ENCODE peak calls at places on chromosomes 4 and X, in ten cellular contexts. One of them, this sample, is unnamed.

GRCh38 chrX:131907488-131908314 is 115.4 kb upstream of the STK26 start:
- DNase-seq in stimulated activated CD8-positive, alpha-beta memory T cell treated with anti-CD3 and anti-CD28 coated beads, Interleukin-7, amount 100 ng/mL, for 1 hour: no peak
- DNase-seq in KBM-7: no peak
- DNase-seq in fibroblast of the conjunctiva: no peak
- DNase-seq in T1000: no peak
- DNase-seq in activated naive CD4-positive, alpha-beta T cell: no peak
- DNase-seq in activated T-helper 1 cell treated with anti-CD3 and anti-CD28 coated beads, Interleukin-12 subunit alpha, Interleukin-12 subunit beta, Interleukin-2, Interleukin-4 antibody, amounts not matched to agents 30 ng/mL and 10 ng/mL and 1 ng/mL, durations not matched to agents 14 hours and 24 hours and 36 hours: no peak
- DNase-seq in AG08396: no peak
- DNase-seq in DMS153: no peak
- DNase-seq in activated CD4-positive, alpha-beta T cell treated with anti-CD3 and anti-CD28 coated beads, Interleukin-2, amount 10 ng/mL, durations not matched to agents 7 days and 5 days: no peak
- DNase-seq in this sample: no peak

GRCh38 chr4:22442956-22443355 is 72.9 kb downstream of the ADGRA3 start:
- DNase-seq in AG08396: no peak
- DNase-seq in stimulated activated CD8-positive, alpha-beta memory T cell treated with anti-CD3 and anti-CD28 coated beads, Interleukin-7, amount 100 ng/mL, for 1 hour: no peak
- DNase-seq in activated T-helper 1 cell treated with anti-CD3 and anti-CD28 coated beads, Interleukin-12 subunit alpha, Interleukin-12 subunit beta, Interleukin-2, Interleukin-4 antibody, amounts not matched to agents 30 ng/mL and 10 ng/mL and 1 ng/mL, durations not matched to agents 14 hours and 24 hours and 36 hours: no peak
- DNase-seq in T1000: no peak
- DNase-seq in KBM-7: no peak
- DNase-seq in DMS153: no peak
- DNase-seq in activated CD4-positive, alpha-beta T cell treated with anti-CD3 and anti-CD28 coated beads, Interleukin-2, amount 10 ng/mL, durations not matched to agents 7 days and 5 days: no peak
- DNase-seq in activated naive CD4-positive, alpha-beta T cell: no peak
- DNase-seq in fibroblast of the conjunctiva: no peak
- DNase-seq in this sample: no peak

GRCh38 chr4:153573881-153574807 is 108.0 kb downstream of the TMEM131L start:
- DNase-seq in KBM-7: peak
- DNase-seq in DMS153: peak
- DNase-seq in AG08396: peak
- DNase-seq in stimulated activated CD8-positive, alpha-beta memory T cell treated with anti-CD3 and anti-CD28 coated beads, Interleukin-7, amount 100 ng/mL, for 1 hour: peak
- DNase-seq in fibroblast of the conjunctiva: peak
- DNase-seq in activated CD4-positive, alpha-beta T cell treated with anti-CD3 and anti-CD28 coated beads, Interleukin-2, amount 10 ng/mL, durations not matched to agents 7 days and 5 days: peak
- DNase-seq in T1000: no peak
- DNase-seq in activated naive CD4-positive, alpha-beta T cell: peak
- DNase-seq in activated T-helper 1 cell treated with anti-CD3 and anti-CD28 coated beads, Interleukin-12 subunit alpha, Interleukin-12 subunit beta, Interleukin-2, Interleukin-4 antibody, amounts not matched to agents 30 ng/mL and 10 ng/mL and 1 ng/mL, durations not matched to agents 14 hours and 24 hours and 36 hours: peak
- DNase-seq in this sample: peak

GRCh38 chr4:23266401-23266800 is 573.7 kb downstream of the GBA3 start:
- DNase-seq in fibroblast of the conjunctiva: no peak
- DNase-seq in KBM-7: no peak
- DNase-seq in activated T-helper 1 cell treated with anti-CD3 and anti-CD28 coated beads, Interleukin-12 subunit alpha, Interleukin-12 subunit beta, Interleukin-2, Interleukin-4 antibody, amounts not matched to agents 30 ng/mL and 10 ng/mL and 1 ng/mL, durations not matched to agents 14 hours and 24 hours and 36 hours: no peak
- DNase-seq in T1000: no peak
- DNase-seq in DMS153: no peak
- DNase-seq in stimulated activated CD8-positive, alpha-beta memory T cell treated with anti-CD3 and anti-CD28 coated beads, Interleukin-7, amount 100 ng/mL, for 1 hour: no peak
- DNase-seq in AG08396: no peak
- DNase-seq in activated CD4-positive, alpha-beta T cell treated with anti-CD3 and anti-CD28 coated beads, Interleukin-2, amount 10 ng/mL, durations not matched to agents 7 days and 5 days: no peak
- DNase-seq in activated naive CD4-positive, alpha-beta T cell: no peak
- DNase-seq in this sample: no peak

GRCh38 chr4:153513596-153513995 is 47.4 kb downstream of the TMEM131L start:
- DNase-seq in activated naive CD4-positive, alpha-beta T cell: no peak
- DNase-seq in stimulated activated CD8-positive, alpha-beta memory T cell treated with anti-CD3 and anti-CD28 coated beads, Interleukin-7, amount 100 ng/mL, for 1 hour: no peak
- DNase-seq in T1000: no peak
- DNase-seq in AG08396: no peak
- DNase-seq in fibroblast of the conjunctiva: no peak
- DNase-seq in DMS153: no peak
- DNase-seq in activated T-helper 1 cell treated with anti-CD3 and anti-CD28 coated beads, Interleukin-12 subunit alpha, Interleukin-12 subunit beta, Interleukin-2, Interleukin-4 antibody, amounts not matched to agents 30 ng/mL and 10 ng/mL and 1 ng/mL, durations not matched to agents 14 hours and 24 hours and 36 hours: no peak
- DNase-seq in KBM-7: no peak
- DNase-seq in activated CD4-positive, alpha-beta T cell treated with anti-CD3 and anti-CD28 coated beads, Interleukin-2, amount 10 ng/mL, durations not matched to agents 7 days and 5 days: no peak
- DNase-seq in this sample: no peak

GRCh38 chr4:87310691-87311335 is 11.9 kb downstream of the HSD17B13 start:
- DNase-seq in fibroblast of the conjunctiva: no peak
- DNase-seq in activated CD4-positive, alpha-beta T cell treated with anti-CD3 and anti-CD28 coated beads, Interleukin-2, amount 10 ng/mL, durations not matched to agents 7 days and 5 days: no peak
- DNase-seq in activated naive CD4-positive, alpha-beta T cell: no peak
- DNase-seq in stimulated activated CD8-positive, alpha-beta memory T cell treated with anti-CD3 and anti-CD28 coated beads, Interleukin-7, amount 100 ng/mL, for 1 hour: no peak
- DNase-seq in T1000: no peak
- DNase-seq in DMS153: no peak
- DNase-seq in activated T-helper 1 cell treated with anti-CD3 and anti-CD28 coated beads, Interleukin-12 subunit alpha, Interleukin-12 subunit beta, Interleukin-2, Interleukin-4 antibody, amounts not matched to agents 30 ng/mL and 10 ng/mL and 1 ng/mL, durations not matched to agents 14 hours and 24 hours and 36 hours: no peak
- DNase-seq in KBM-7: no peak
- DNase-seq in AG08396: no peak
- DNase-seq in this sample: no peak

GRCh38 chr4:138175337-138175794 is 66.8 kb downstream of the SLC7A11 start:
- DNase-seq in AG08396: peak
- DNase-seq in activated T-helper 1 cell treated with anti-CD3 and anti-CD28 coated beads, Interleukin-12 subunit alpha, Interleukin-12 subunit beta, Interleukin-2, Interleukin-4 antibody, amounts not matched to agents 30 ng/mL and 10 ng/mL and 1 ng/mL, durations not matched to agents 14 hours and 24 hours and 36 hours: no peak
- DNase-seq in DMS153: peak
- DNase-seq in activated naive CD4-positive, alpha-beta T cell: no peak
- DNase-seq in T1000: no peak
- DNase-seq in KBM-7: no peak
- DNase-seq in stimulated activated CD8-positive, alpha-beta memory T cell treated with anti-CD3 and anti-CD28 coated beads, Interleukin-7, amount 100 ng/mL, for 1 hour: no peak
- DNase-seq in activated CD4-positive, alpha-beta T cell treated with anti-CD3 and anti-CD28 coated beads, Interleukin-2, amount 10 ng/mL, durations not matched to agents 7 days and 5 days: no peak
- DNase-seq in fibroblast of the conjunctiva: no peak
- DNase-seq in this sample: no peak

GRCh38 chr4:177008071-177008835 is 215.5 kb upstream of the VEGFC start:
- DNase-seq in activated T-helper 1 cell treated with anti-CD3 and anti-CD28 coated beads, Interleukin-12 subunit alpha, Interleukin-12 subunit beta, Interleukin-2, Interleukin-4 antibody, amounts not matched to agents 30 ng/mL and 10 ng/mL and 1 ng/mL, durations not matched to agents 14 hours and 24 hours and 36 hours: no peak
- DNase-seq in activated naive CD4-positive, alpha-beta T cell: no peak
- DNase-seq in KBM-7: no peak
- DNase-seq in fibroblast of the conjunctiva: peak
- DNase-seq in DMS153: no peak
- DNase-seq in AG08396: no peak
- DNase-seq in stimulated activated CD8-positive, alpha-beta memory T cell treated with anti-CD3 and anti-CD28 coated beads, Interleukin-7, amount 100 ng/mL, for 1 hour: no peak
- DNase-seq in activated CD4-positive, alpha-beta T cell treated with anti-CD3 and anti-CD28 coated beads, Interleukin-2, amount 10 ng/mL, durations not matched to agents 7 days and 5 days: no peak
- DNase-seq in T1000: no peak
- DNase-seq in this sample: no peak

GRCh38 chrX:84224741-84225140 is 36.7 kb upstream of the RPS6KA6 start:
- DNase-seq in activated naive CD4-positive, alpha-beta T cell: no peak
- DNase-seq in stimulated activated CD8-positive, alpha-beta memory T cell treated with anti-CD3 and anti-CD28 coated beads, Interleukin-7, amount 100 ng/mL, for 1 hour: no peak
- DNase-seq in AG08396: no peak
- DNase-seq in KBM-7: no peak
- DNase-seq in activated CD4-positive, alpha-beta T cell treated with anti-CD3 and anti-CD28 coated beads, Interleukin-2, amount 10 ng/mL, durations not matched to agents 7 days and 5 days: no peak
- DNase-seq in T1000: no peak
- DNase-seq in activated T-helper 1 cell treated with anti-CD3 and anti-CD28 coated beads, Interleukin-12 subunit alpha, Interleukin-12 subunit beta, Interleukin-2, Interleukin-4 antibody, amounts not matched to agents 30 ng/mL and 10 ng/mL and 1 ng/mL, durations not matched to agents 14 hours and 24 hours and 36 hours: no peak
- DNase-seq in fibroblast of the conjunctiva: no peak
- DNase-seq in DMS153: no peak
- DNase-seq in this sample: no peak

GRCh38 chr4:63430105-63430504 is 979.1 kb downstream of the TECRL start:
- DNase-seq in AG08396: no peak
- DNase-seq in T1000: no peak
- DNase-seq in fibroblast of the conjunctiva: no peak
- DNase-seq in activated CD4-positive, alpha-beta T cell treated with anti-CD3 and anti-CD28 coated beads, Interleukin-2, amount 10 ng/mL, durations not matched to agents 7 days and 5 days: no peak
- DNase-seq in activated T-helper 1 cell treated with anti-CD3 and anti-CD28 coated beads, Interleukin-12 subunit alpha, Interleukin-12 subunit beta, Interleukin-2, Interleukin-4 antibody, amounts not matched to agents 30 ng/mL and 10 ng/mL and 1 ng/mL, durations not matched to agents 14 hours and 24 hours and 36 hours: no peak
- DNase-seq in DMS153: no peak
- DNase-seq in activated naive CD4-positive, alpha-beta T cell: no peak
- DNase-seq in KBM-7: no peak
- DNase-seq in stimulated activated CD8-positive, alpha-beta memory T cell treated with anti-CD3 and anti-CD28 coated beads, Interleukin-7, amount 100 ng/mL, for 1 hour: no peak
- DNase-seq in this sample: no peak

GRCh38 chr4:35993606-35994005 is 250.7 kb downstream of the ARAP2 start:
- DNase-seq in activated naive CD4-positive, alpha-beta T cell: no peak
- DNase-seq in fibroblast of the conjunctiva: no peak
- DNase-seq in T1000: no peak
- DNase-seq in activated CD4-positive, alpha-beta T cell treated with anti-CD3 and anti-CD28 coated beads, Interleukin-2, amount 10 ng/mL, durations not matched to agents 7 days and 5 days: no peak
- DNase-seq in DMS153: no peak
- DNase-seq in KBM-7: no peak
- DNase-seq in activated T-helper 1 cell treated with anti-CD3 and anti-CD28 coated beads, Interleukin-12 subunit alpha, Interleukin-12 subunit beta, Interleukin-2, Interleukin-4 antibody, amounts not matched to agents 30 ng/mL and 10 ng/mL and 1 ng/mL, durations not matched to agents 14 hours and 24 hours and 36 hours: no peak
- DNase-seq in AG08396: no peak
- DNase-seq in stimulated activated CD8-positive, alpha-beta memory T cell treated with anti-CD3 and anti-CD28 coated beads, Interleukin-7, amount 100 ng/mL, for 1 hour: no peak
- DNase-seq in this sample: no peak

GRCh38 chr4:29304595-29304994 is 1415.6 kb upstream of the PCDH7 start:
- DNase-seq in AG08396: no peak
- DNase-seq in activated naive CD4-positive, alpha-beta T cell: no peak
- DNase-seq in fibroblast of the conjunctiva: no peak
- DNase-seq in stimulated activated CD8-positive, alpha-beta memory T cell treated with anti-CD3 and anti-CD28 coated beads, Interleukin-7, amount 100 ng/mL, for 1 hour: no peak
- DNase-seq in activated CD4-positive, alpha-beta T cell treated with anti-CD3 and anti-CD28 coated beads, Interleukin-2, amount 10 ng/mL, durations not matched to agents 7 days and 5 days: no peak
- DNase-seq in T1000: no peak
- DNase-seq in DMS153: no peak
- DNase-seq in KBM-7: no peak
- DNase-seq in activated T-helper 1 cell treated with anti-CD3 and anti-CD28 coated beads, Interleukin-12 subunit alpha, Interleukin-12 subunit beta, Interleukin-2, Interleukin-4 antibody, amounts not matched to agents 30 ng/mL and 10 ng/mL and 1 ng/mL, durations not matched to agents 14 hours and 24 hours and 36 hours: no peak
- DNase-seq in this sample: no peak

GRCh38 chrX:13387656-13388421 is 68.0 kb upstream of the ATXN3L start:
- DNase-seq in AG08396: no peak
- DNase-seq in stimulated activated CD8-positive, alpha-beta memory T cell treated with anti-CD3 and anti-CD28 coated beads, Interleukin-7, amount 100 ng/mL, for 1 hour: no peak
- DNase-seq in activated CD4-positive, alpha-beta T cell treated with anti-CD3 and anti-CD28 coated beads, Interleukin-2, amount 10 ng/mL, durations not matched to agents 7 days and 5 days: no peak
- DNase-seq in activated naive CD4-positive, alpha-beta T cell: no peak
- DNase-seq in activated T-helper 1 cell treated with anti-CD3 and anti-CD28 coated beads, Interleukin-12 subunit alpha, Interleukin-12 subunit beta, Interleukin-2, Interleukin-4 antibody, amounts not matched to agents 30 ng/mL and 10 ng/mL and 1 ng/mL, durations not matched to agents 14 hours and 24 hours and 36 hours: no peak
- DNase-seq in KBM-7: peak
- DNase-seq in T1000: no peak
- DNase-seq in fibroblast of the conjunctiva: no peak
- DNase-seq in DMS153: no peak
- DNase-seq in this sample: no peak

GRCh38 chr4:184647391-184648101 is 1.7 kb downstream of the CASP3 start:
- DNase-seq in fibroblast of the conjunctiva: no peak
- DNase-seq in DMS153: no peak
- DNase-seq in stimulated activated CD8-positive, alpha-beta memory T cell treated with anti-CD3 and anti-CD28 coated beads, Interleukin-7, amount 100 ng/mL, for 1 hour: no peak
- DNase-seq in AG08396: peak
- DNase-seq in activated CD4-positive, alpha-beta T cell treated with anti-CD3 and anti-CD28 coated beads, Interleukin-2, amount 10 ng/mL, durations not matched to agents 7 days and 5 days: no peak
- DNase-seq in activated naive CD4-positive, alpha-beta T cell: no peak
- DNase-seq in KBM-7: no peak
- DNase-seq in T1000: no peak
- DNase-seq in activated T-helper 1 cell treated with anti-CD3 and anti-CD28 coated beads, Interleukin-12 subunit alpha, Interleukin-12 subunit beta, Interleukin-2, Interleukin-4 antibody, amounts not matched to agents 30 ng/mL and 10 ng/mL and 1 ng/mL, durations not matched to agents 14 hours and 24 hours and 36 hours: no peak
- DNase-seq in this sample: no peak

GRCh38 chr4:185672618-185673017 is 137.3 kb upstream of the PDLIM3 start:
- DNase-seq in stimulated activated CD8-positive, alpha-beta memory T cell treated with anti-CD3 and anti-CD28 coated beads, Interleukin-7, amount 100 ng/mL, for 1 hour: no peak
- DNase-seq in T1000: no peak
- DNase-seq in DMS153: no peak
- DNase-seq in AG08396: no peak
- DNase-seq in KBM-7: no peak
- DNase-seq in activated T-helper 1 cell treated with anti-CD3 and anti-CD28 coated beads, Interleukin-12 subunit alpha, Interleukin-12 subunit beta, Interleukin-2, Interleukin-4 antibody, amounts not matched to agents 30 ng/mL and 10 ng/mL and 1 ng/mL, durations not matched to agents 14 hours and 24 hours and 36 hours: no peak
- DNase-seq in activated naive CD4-positive, alpha-beta T cell: no peak
- DNase-seq in fibroblast of the conjunctiva: no peak
- DNase-seq in activated CD4-positive, alpha-beta T cell treated with anti-CD3 and anti-CD28 coated beads, Interleukin-2, amount 10 ng/mL, durations not matched to agents 7 days and 5 days: no peak
- DNase-seq in this sample: no peak

GRCh38 chrX:27674491-27674890 is 84.3 kb downstream of the DCAF8L2 start:
- DNase-seq in fibroblast of the conjunctiva: no peak
- DNase-seq in DMS153: no peak
- DNase-seq in activated CD4-positive, alpha-beta T cell treated with anti-CD3 and anti-CD28 coated beads, Interleukin-2, amount 10 ng/mL, durations not matched to agents 7 days and 5 days: no peak
- DNase-seq in stimulated activated CD8-positive, alpha-beta memory T cell treated with anti-CD3 and anti-CD28 coated beads, Interleukin-7, amount 100 ng/mL, for 1 hour: no peak
- DNase-seq in activated T-helper 1 cell treated with anti-CD3 and anti-CD28 coated beads, Interleukin-12 subunit alpha, Interleukin-12 subunit beta, Interleukin-2, Interleukin-4 antibody, amounts not matched to agents 30 ng/mL and 10 ng/mL and 1 ng/mL, durations not matched to agents 14 hours and 24 hours and 36 hours: no peak
- DNase-seq in T1000: no peak
- DNase-seq in activated naive CD4-positive, alpha-beta T cell: no peak
- DNase-seq in KBM-7: no peak
- DNase-seq in AG08396: no peak
- DNase-seq in this sample: no peak

GRCh38 chr4:184097815-184098214 is 119.9 kb downstream of the ENPP6 start:
- DNase-seq in activated CD4-positive, alpha-beta T cell treated with anti-CD3 and anti-CD28 coated beads, Interleukin-2, amount 10 ng/mL, durations not matched to agents 7 days and 5 days: no peak
- DNase-seq in activated T-helper 1 cell treated with anti-CD3 and anti-CD28 coated beads, Interleukin-12 subunit alpha, Interleukin-12 subunit beta, Interleukin-2, Interleukin-4 antibody, amounts not matched to agents 30 ng/mL and 10 ng/mL and 1 ng/mL, durations not matched to agents 14 hours and 24 hours and 36 hours: no peak
- DNase-seq in T1000: no peak
- DNase-seq in stimulated activated CD8-positive, alpha-beta memory T cell treated with anti-CD3 and anti-CD28 coated beads, Interleukin-7, amount 100 ng/mL, for 1 hour: no peak
- DNase-seq in AG08396: no peak
- DNase-seq in activated naive CD4-positive, alpha-beta T cell: no peak
- DNase-seq in fibroblast of the conjunctiva: no peak
- DNase-seq in KBM-7: no peak
- DNase-seq in DMS153: no peak
- DNase-seq in this sample: no peak

GRCh38 chr4:102781570-102781969 is 20.8 kb upstream of the MANBA start:
- DNase-seq in fibroblast of the conjunctiva: no peak
- DNase-seq in activated T-helper 1 cell treated with anti-CD3 and anti-CD28 coated beads, Interleukin-12 subunit alpha, Interleukin-12 subunit beta, Interleukin-2, Interleukin-4 antibody, amounts not matched to agents 30 ng/mL and 10 ng/mL and 1 ng/mL, durations not matched to agents 14 hours and 24 hours and 36 hours: no peak
- DNase-seq in DMS153: no peak
- DNase-seq in T1000: no peak
- DNase-seq in activated naive CD4-positive, alpha-beta T cell: no peak
- DNase-seq in stimulated activated CD8-positive, alpha-beta memory T cell treated with anti-CD3 and anti-CD28 coated beads, Interleukin-7, amount 100 ng/mL, for 1 hour: no peak
- DNase-seq in KBM-7: no peak
- DNase-seq in AG08396: no peak
- DNase-seq in activated CD4-positive, alpha-beta T cell treated with anti-CD3 and anti-CD28 coated beads, Interleukin-2, amount 10 ng/mL, durations not matched to agents 7 days and 5 days: no peak
- DNase-seq in this sample: no peak

This sample was measured in tibial artery.